ENCODE peak calls at places on chromosomes 6 and 20, in eight cellular contexts. N is iris pigment epithelial cell, R is HT1080, G is AG09319, Z is ACHN, K is psoas muscle, H is HTR-8/SVneo, P is bronchial epithelial cell. W is an unnamed sample.

GRCh38 chr20:61912665-61913422 is 152.8 kb downstream of the TAF4 start:
- DNase-seq in H (no peak), Z (no peak), K (no peak), N (no peak), R (no peak), G (no peak), P (no peak), W (no peak)

GRCh38 chr6:148203281-148203925 is 139.2 kb upstream of the SASH1 start:
- DNase-seq in P (no peak), Z (no peak), N (peak), H (no peak), R (no peak), G (no peak), K (no peak), W (no peak)

GRCh38 chr6:55774542-55775318 is 100.7 kb downstream of the BMP5 start:
- DNase-seq in K (no peak), Z (no peak), N (no peak), G (no peak), P (no peak), H (no peak), R (no peak), W (no peak)

GRCh38 chr6:133888931-133889556 is at the start of gene TCF21:
- DNase-seq in K (peak), N (no peak), G (no peak), H (peak), Z (peak), P (no peak), R (no peak), W (no peak)

GRCh38 chr20:34922654-34923381 is 32.8 kb downstream of the GSS start:
- DNase-seq in K (no peak), P (peak), Z (peak), N (peak), R (peak), H (peak), G (peak), W (peak)

GRCh38 chr20:8361779-8362178 is 229.7 kb downstream of the PLCB1 start:
- DNase-seq in K (no peak), N (no peak), P (no peak), R (no peak), Z (no peak), G (no peak), H (no peak), W (no peak)

GRCh38 chr20:26276811-26277210 is 580.2 kb upstream of the ZNF337 start:
- DNase-seq in Z (no peak), H (no peak), R (no peak), N (no peak), K (no peak), P (no peak), G (no peak), W (peak)

GRCh38 chr20:53606364-53606985 is 12.8 kb upstream of the ZNF217 start:
- DNase-seq in Z (peak), R (peak), G (no peak), K (no peak), H (peak), N (peak), P (no peak), W (no peak)